ENCODE peak calls at places on chromosomes 2 and 18, in six cellular contexts. Q, D, T, C, Z and N are unnamed samples.

GRCh38 chr2:57886196-57886786 is 160.3 kb upstream of the VRK2 start:
- DNase-seq in D (peak), Z (no peak), T (no peak), C (no peak), Q (peak), N (no peak)

GRCh38 chr2:117963446-117963845 is 50.4 kb downstream of the CCDC93 start:
- DNase-seq in D (no peak), C (no peak), Z (no peak), Q (no peak), T (no peak), N (no peak)

GRCh38 chr2:62785216-62785615 is 79.7 kb downstream of the EHBP1 start:
- DNase-seq in Z (no peak), Q (no peak), C (peak), T (no peak), D (no peak), N (no peak)

GRCh38 chr2:237296756-237297155 is 117.2 kb downstream of the COL6A3 start:
- DNase-seq in T (no peak), Z (no peak), Q (no peak), C (no peak), D (no peak), N (no peak)

GRCh38 chr2:215071676-215072075 is 66.8 kb downstream of the ABCA12 start:
- DNase-seq in T (no peak), D (no peak), Z (no peak), C (peak), Q (peak), N (no peak)

GRCh38 chr18:48034651-48035555 is 104.4 kb upstream of the SMAD2 start:
- DNase-seq in D (no peak), Q (no peak), T (no peak), C (no peak), Z (no peak), N (no peak)

GRCh38 chr2:11235583-11235982 is 80.3 kb downstream of the SLC66A3 start:
- DNase-seq in Q (no peak), Z (no peak), D (no peak), T (no peak), C (no peak), N (no peak)

GRCh38 chr2:236657801-236658200 is 88.2 kb downstream of the ACKR3 start:
- DNase-seq in T (no peak), D (no peak), Z (no peak), Q (no peak), C (no peak), N (no peak)

GRCh38 chr2:200763422-200763821 is 48.3 kb upstream of the BZW1 start:
- DNase-seq in D (no peak), T (no peak), Z (no peak), C (no peak), Q (no peak), N (no peak)

GRCh38 chr18:59264136-59264571 is 9.1 kb downstream of the RAX start:
- DNase-seq in Z (no peak), Q (no peak), C (no peak), D (peak), T (no peak), N (no peak)

GRCh38 chr2:27776097-27776496 is 4.6 kb downstream of the MRPL33 start:
- DNase-seq in D (no peak), Q (no peak), C (peak), Z (no peak), T (no peak), N (no peak)

GRCh38 chr2:232942831-232943230 is 70.2 kb downstream of the NGEF start:
- DNase-seq in D (no peak), T (no peak), Q (no peak), C (no peak), Z (no peak), N (no peak)

GRCh38 chr18:23156134-23156533 is 20.8 kb downstream of the CABLES1 start:
- DNase-seq in T (no peak), Q (no peak), Z (no peak), D (no peak), C (no peak), N (no peak)

GRCh38 chr2:70525032-70525431 is 28.6 kb downstream of the TGFA start:
- DNase-seq in Q (no peak), T (peak), D (no peak), C (peak), Z (no peak), N (no peak)

GRCh38 chr2:241842620-241843211 is 16.0 kb downstream of the PDCD1 start:
- DNase-seq in C (no peak), D (no peak), Z (no peak), Q (no peak), T (no peak), N (no peak)

GRCh38 chr2:101406867-101407266 is 19.6 kb upstream of the CREG2 start:
- DNase-seq in Q (no peak), Z (no peak), T (no peak), C (peak), D (no peak), N (no peak)

GRCh38 chr2:237459741-237460174 is 27.3 kb upstream of the MLPH start:
- DNase-seq in Q (no peak), T (peak), D (no peak), C (peak), Z (no peak), N (no peak)

GRCh38 chr2:112138143-112139032 is at the start of gene FBLN7:
- DNase-seq in T (no peak), Z (peak), Q (no peak), C (no peak), D (peak), N (peak)

GRCh38 chr2:145006957-145007672 is 487.2 kb upstream of the ZEB2 start:
- DNase-seq in D (no peak), Q (no peak), C (peak), T (peak), Z (no peak), N (peak)

GRCh38 chr2:36246320-36246990 is 109.1 kb upstream of the CRIM1 start:
- DNase-seq in D (no peak), C (no peak), T (no peak), Q (no peak), Z (no peak), N (no peak)

GRCh38 chr2:23541453-23542334 is 156.7 kb downstream of the KLHL29 start:
- DNase-seq in D (no peak), T (no peak), Q (peak), C (no peak), Z (peak), N (no peak)

GRCh38 chr18:34809697-34810096 is 99.6 kb downstream of the DTNA start:
- DNase-seq in Q (peak), D (peak), T (no peak), Z (peak), C (peak), N (no peak)

GRCh38 chr2:98478861-98479770 is 34.5 kb downstream of the INPP4A start:
- DNase-seq in Z (no peak), C (no peak), Q (no peak), T (no peak), D (no peak), N (no peak)

GRCh38 chr2:128564551-128564950 is 245.9 kb upstream of the HS6ST1 start:
- DNase-seq in D (no peak), Z (no peak), T (no peak), Q (no peak), C (no peak), N (no peak)

GRCh38 chr2:177002983-177003382 is 209.6 kb upstream of the HNRNPA3 start:
- DNase-seq in T (no peak), C (no peak), Z (no peak), D (no peak), Q (no peak), N (no peak)

GRCh38 chr18:12278153-12278764 is 24.1 kb downstream of the CIDEA start:
- DNase-seq in Z (no peak), C (peak), D (peak), T (no peak), Q (no peak), N (peak)

GRCh38 chr2:107747964-107748583 is 78.6 kb upstream of the RGPD4 start:
- DNase-seq in Z (no peak), T (no peak), Q (no peak), D (no peak), C (no peak), N (no peak)

GRCh38 chr18:24475926-24476589 is 15.6 kb downstream of the HRH4 start:
- DNase-seq in Q (no peak), Z (no peak), D (no peak), T (no peak), C (no peak), N (no peak)

GRCh38 chr2:105910497-105911238 is 166.0 kb downstream of the NCK2 start:
- DNase-seq in T (no peak), C (no peak), D (no peak), Q (no peak), Z (no peak), N (no peak)

GRCh38 chr18:47773931-47774330 is 156.5 kb downstream of the SMAD2 start:
- DNase-seq in T (no peak), Q (no peak), Z (no peak), D (no peak), C (no peak), N (no peak)

GRCh38 chr2:170747921-170748320 is 22.3 kb upstream of the ERICH2 start:
- DNase-seq in Q (no peak), D (no peak), C (peak), T (peak), Z (no peak), N (no peak)

GRCh38 chr2:129733041-129733440 is 246.4 kb upstream of the RAB6C start:
- DNase-seq in D (no peak), C (no peak), T (no peak), Z (no peak), Q (no peak), N (no peak)

GRCh38 chr2:174683392-174683759 is 80.9 kb downstream of the CHRNA1 start:
- DNase-seq in D (peak), Q (no peak), T (no peak), Z (no peak), C (no peak), N (no peak)

GRCh38 chr2:113080134-113080533 is 12.4 kb downstream of the IL1F10 start:
- DNase-seq in D (peak), C (peak), Q (peak), Z (peak), T (no peak), N (no peak)

GRCh38 chr2:177024760-177025159 is 187.8 kb upstream of the HNRNPA3 start:
- DNase-seq in T (no peak), D (no peak), Q (no peak), Z (no peak), C (no peak), N (no peak)